ENCODE peak calls at places on chromosomes 2 and 18, in ten cellular contexts. B is adrenal gland, S is activated B cell treated with CpG ODN at 0.5 μM for 24 hours, L is astrocyte, U is mesothelial cell of epicardium, X is breast epithelium, M is osteocyte, N is HCT116, V is glutamatergic neuron, W is endodermal cell. I is an unnamed sample.

GRCh38 chr2:241295326-241296095 is 20.0 kb downstream of the HDLBP start:
- DNase-seq in B (no peak), S (no peak), L (no peak), U (no peak), X (no peak), M (no peak), N (no peak), V (no peak), W (no peak), I (no peak)

GRCh38 chr18:73901589-73901988 is 246.0 kb downstream of the FBXO15 start:
- DNase-seq in B (no peak), S (no peak), L (no peak), U (no peak), X (no peak), M (no peak), N (no peak), V (no peak), W (no peak), I (no peak)

GRCh38 chr18:3347286-3347803 is 85.4 kb downstream of the MYL12B start:
- DNase-seq in B (no peak), S (no peak), L (no peak), U (no peak), X (no peak), M (no peak), N (no peak), V (no peak), W (no peak), I (no peak)

GRCh38 chr2:26968001-26968400 is 2.4 kb upstream of the MAPRE3 start:
- DNase-seq in B (no peak), S (no peak), L (peak), U (no peak), X (no peak), M (no peak), N (no peak), V (no peak), W (no peak), I (no peak)

GRCh38 chr2:38073211-38074005 is 2.5 kb downstream of the CYP1B1 start:
- DNase-seq in B (no peak), S (no peak), L (no peak), U (no peak), X (no peak), M (no peak), N (no peak), V (no peak), W (peak), I (no peak)

GRCh38 chr18:27844416-27844792 is 332.5 kb downstream of the CDH2 start:
- DNase-seq in B (no peak), S (no peak), L (peak), U (no peak), X (no peak), M (no peak), N (no peak), V (no peak), W (no peak), I (no peak)

GRCh38 chr18:23881778-23882177 is 132.8 kb upstream of the TTC39C start:
- DNase-seq in B (no peak), S (no peak), L (no peak), U (no peak), X (no peak), M (no peak), N (no peak), V (no peak), W (no peak), I (no peak)

GRCh38 chr2:105455488-105455991 is 56.7 kb upstream of the FHL2 start:
- DNase-seq in B (peak), S (no peak), L (peak), U (no peak), X (peak), M (peak), N (peak), V (no peak), W (no peak), I (no peak)

GRCh38 chr2:239271471-239272255 is 129.2 kb downstream of the HDAC4 start:
- DNase-seq in B (peak), S (no peak), L (no peak), U (no peak), X (no peak), M (no peak), N (no peak), V (no peak), W (no peak), I (peak)

GRCh38 chr2:43123981-43124666 is 102.3 kb downstream of the ZFP36L2 start:
- DNase-seq in B (no peak), S (no peak), L (no peak), U (no peak), X (no peak), M (no peak), N (no peak), V (no peak), W (peak), I (no peak)

DNA sequence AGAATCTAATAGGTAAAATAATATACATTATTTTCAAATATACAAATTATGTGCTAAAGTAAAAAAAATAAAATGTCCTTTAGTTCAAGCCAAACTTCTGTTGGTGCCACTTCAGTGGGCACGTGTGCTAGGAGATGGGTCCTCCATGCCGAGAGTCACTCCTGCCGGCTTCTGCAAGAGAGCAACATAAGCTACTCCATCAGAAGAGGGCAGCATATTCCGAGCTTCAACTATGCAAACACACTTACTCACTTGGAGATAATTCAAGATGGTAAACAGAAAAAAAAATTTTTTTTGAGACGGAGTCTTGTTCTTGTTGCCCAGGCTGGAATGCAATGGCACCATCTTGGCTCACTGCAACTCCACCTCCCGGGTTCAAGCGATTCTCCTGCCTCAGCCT is 24.4 kb downstream of the CNOT11 start:
- DNase-seq in B (no peak), S (no peak), L (peak), U (no peak), X (no peak), M (no peak), N (no peak), V (no peak), W (no peak), I (no peak)
- TF ChIP-seq CTCF in B (no peak), S (no peak), L (no peak), U (no peak), X (no peak), M (no peak), N (no peak), V (no peak), W (peak), I (no peak)

GRCh38 chr2:83874712-83875430 is 584.2 kb downstream of the SUCLG1 start:
- DNase-seq in B (no peak), S (no peak), L (no peak), U (no peak), X (no peak), M (no peak), N (no peak), V (no peak), W (peak), I (no peak)
- TF ChIP-seq CTCF in B (no peak), S (no peak), L (no peak), U (no peak), X (no peak), M (no peak), N (no peak), V (no peak), W (peak), I (no peak)

GRCh38 chr2:205868773-205869333 is 186.6 kb downstream of the NRP2 start:
- DNase-seq in B (no peak), S (no peak), L (peak), U (no peak), X (no peak), M (no peak), N (no peak), V (no peak), W (no peak), I (no peak)

GRCh38 chr2:205868054-205868453 is 185.8 kb downstream of the NRP2 start:
- DNase-seq in B (no peak), S (no peak), L (no peak), U (no peak), X (no peak), M (no peak), N (no peak), V (no peak), W (no peak), I (no peak)

GRCh38 chr2:205872716-205873115 is 190.4 kb downstream of the NRP2 start:
- DNase-seq in B (no peak), S (no peak), L (no peak), U (no peak), X (no peak), M (no peak), N (no peak), V (no peak), W (no peak), I (no peak)

GRCh38 chr2:205867371-205867770 is 185.1 kb downstream of the NRP2 start:
- DNase-seq in B (no peak), S (no peak), L (no peak), U (no peak), X (no peak), M (no peak), N (no peak), V (no peak), W (no peak), I (no peak)

GRCh38 chr2:205869439-205869838 is 187.1 kb downstream of the NRP2 start:
- DNase-seq in B (no peak), S (no peak), L (no peak), U (no peak), X (no peak), M (no peak), N (no peak), V (no peak), W (no peak), I (no peak)
- TF ChIP-seq CTCF in B (no peak), S (no peak), L (no peak), U (no peak), X (no peak), M (no peak), N (no peak), V (no peak), W (no peak), I (no peak)

DNA sequence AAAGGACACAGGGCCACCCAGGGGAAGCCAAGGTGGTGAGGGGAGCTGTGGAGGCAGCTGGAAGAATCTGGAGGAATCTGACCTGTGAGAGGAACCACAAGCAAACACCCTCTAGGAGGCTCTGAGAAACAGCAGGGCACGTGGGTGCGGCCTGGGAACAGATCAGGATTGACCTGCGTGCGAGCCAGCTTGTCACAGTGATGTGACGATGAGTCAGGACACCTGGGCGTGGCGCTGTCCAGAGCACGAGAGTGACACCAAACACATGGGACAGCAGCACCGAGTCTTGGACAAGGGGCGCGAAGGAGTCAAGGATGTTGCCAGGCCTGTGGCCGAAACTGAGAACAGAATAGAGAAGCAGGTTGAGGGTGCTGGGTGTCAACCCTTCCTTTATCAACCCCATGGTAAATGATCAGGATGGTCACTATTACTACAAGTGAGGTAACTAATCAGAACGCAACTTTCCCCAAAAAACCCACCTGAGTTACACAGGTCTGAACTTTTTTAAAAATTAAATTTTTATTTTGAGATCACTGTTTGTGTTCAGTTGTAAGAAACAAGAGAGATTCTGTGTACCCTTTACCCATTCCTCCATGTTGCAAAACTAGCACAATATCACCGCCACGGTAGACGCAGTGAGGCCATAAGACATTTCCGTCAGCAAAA is 637 bp upstream of the SFT2D3 start:
- DNase-seq in B (peak), S (peak), L (no peak), U (no peak), X (peak), M (no peak), N (peak), V (peak), W (peak), I (peak)
- TF ChIP-seq CTCF in B (no peak), S (no peak), L (no peak), U (no peak), X (no peak), M (no peak), N (no peak), V (no peak), W (no peak), I (no peak)

GRCh38 chr2:71155846-71156245 is 25.4 kb downstream of the MPHOSPH10 start:
- DNase-seq in B (no peak), S (no peak), L (no peak), U (no peak), X (no peak), M (no peak), N (no peak), V (no peak), W (no peak), I (no peak)

GRCh38 chr2:71153585-71153984 is 23.2 kb downstream of the MPHOSPH10 start:
- DNase-seq in B (no peak), S (no peak), L (no peak), U (no peak), X (no peak), M (no peak), N (no peak), V (peak), W (no peak), I (no peak)

GRCh38 chr2:71154279-71154678 is 23.8 kb downstream of the MPHOSPH10 start:
- DNase-seq in B (no peak), S (no peak), L (no peak), U (no peak), X (no peak), M (no peak), N (no peak), V (peak), W (no peak), I (no peak)

GRCh38 chr2:71156531-71156930 is 26.1 kb downstream of the MPHOSPH10 start:
- DNase-seq in B (no peak), S (no peak), L (no peak), U (no peak), X (no peak), M (no peak), N (no peak), V (peak), W (no peak), I (no peak)

GRCh38 chr2:71154798-71155197 is 24.4 kb downstream of the MPHOSPH10 start:
- DNase-seq in B (no peak), S (no peak), L (no peak), U (no peak), X (no peak), M (no peak), N (peak), V (peak), W (peak), I (no peak)
- TF ChIP-seq CTCF in B (no peak), S (no peak), L (no peak), U (no peak), X (no peak), M (no peak), N (peak), V (no peak), W (peak), I (no peak)

DNA sequence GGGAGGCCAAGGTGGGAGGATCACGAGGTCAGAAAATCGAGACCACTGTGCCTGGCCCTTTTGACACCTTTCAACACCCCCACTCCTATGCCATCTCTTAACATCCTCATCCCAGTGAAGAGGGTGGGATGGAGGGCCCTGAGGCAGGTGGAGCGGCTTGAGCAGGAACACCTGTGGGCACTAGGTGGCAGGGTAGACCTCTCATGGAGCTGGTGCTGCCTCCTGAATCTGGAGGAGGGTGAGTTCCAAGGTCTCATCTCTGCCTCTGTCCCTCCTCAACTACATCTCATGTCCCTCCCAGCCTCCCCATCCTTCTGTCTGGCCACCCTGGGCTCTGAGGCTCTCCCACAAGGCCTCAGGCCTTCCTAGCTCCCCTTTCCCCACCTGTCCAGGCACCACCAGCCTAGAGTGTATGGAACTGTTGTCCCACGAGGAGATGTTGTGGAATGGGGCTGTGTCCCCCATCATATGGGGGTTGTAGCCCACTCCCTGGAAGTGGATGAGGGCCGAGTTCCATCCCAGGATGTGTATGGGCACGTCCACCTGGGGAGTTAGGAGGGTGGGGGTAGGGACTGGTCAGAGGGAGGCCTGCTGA is 17.0 kb upstream of the CRYBA2 start:
- DNase-seq in B (no peak), S (no peak), L (no peak), U (no peak), X (no peak), M (no peak), N (no peak), V (no peak), W (peak), I (no peak)
- TF ChIP-seq CTCF in B (peak), S (no peak), L (peak), U (peak), X (no peak), M (peak), N (peak), V (no peak), W (peak), I (no peak)

GRCh38 chr18:8084160-8084559 is 517.0 kb downstream of the PTPRM start:
- DNase-seq in B (peak), S (no peak), L (peak), U (no peak), X (no peak), M (no peak), N (peak), V (peak), W (peak), I (no peak)
- TF ChIP-seq CTCF in B (peak), S (no peak), L (peak), U (peak), X (no peak), M (peak), N (peak), V (peak), W (peak), I (no peak)

GRCh38 chr18:63433349-63433866 is 11.1 kb upstream of the VPS4B start:
- DNase-seq in B (no peak), S (no peak), L (no peak), U (no peak), X (no peak), M (no peak), N (no peak), V (no peak), W (no peak), I (no peak)

GRCh38 chr18:63427566-63427965 is 5.3 kb upstream of the VPS4B start:
- DNase-seq in B (no peak), S (no peak), L (no peak), U (no peak), X (no peak), M (no peak), N (peak), V (no peak), W (peak), I (no peak)

GRCh38 chr18:63430526-63430925 is 8.2 kb upstream of the VPS4B start:
- DNase-seq in B (no peak), S (no peak), L (no peak), U (no peak), X (no peak), M (no peak), N (no peak), V (no peak), W (no peak), I (no peak)

DNA sequence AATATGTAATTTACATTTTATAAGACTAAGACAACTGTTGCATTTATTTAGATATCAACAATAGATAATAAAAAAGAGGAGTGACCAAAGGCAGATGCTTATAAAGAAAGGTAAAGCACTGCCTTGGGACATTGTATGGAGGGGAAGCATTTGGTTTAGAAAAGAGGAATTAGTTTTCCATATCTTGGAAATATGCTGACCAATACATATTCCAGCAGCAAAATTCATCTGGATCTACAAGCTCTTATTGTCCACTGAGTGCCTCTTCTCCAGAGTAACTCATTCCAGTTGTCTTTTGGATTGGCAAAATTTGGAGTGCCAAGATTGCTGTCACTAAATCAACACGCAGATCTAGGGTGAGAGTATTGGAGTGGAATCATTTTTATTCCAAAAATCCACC is 8.9 kb upstream of the VPS4B start:
- DNase-seq in B (no peak), S (no peak), L (no peak), U (no peak), X (no peak), M (no peak), N (no peak), V (no peak), W (no peak), I (no peak)
- TF ChIP-seq CTCF in B (no peak), S (no peak), L (no peak), U (no peak), X (no peak), M (no peak), N (no peak), V (no peak), W (no peak), I (no peak)

GRCh38 chr2:172234716-172235661 is 132.3 kb upstream of the DLX2 start:
- DNase-seq in B (no peak), S (no peak), L (no peak), U (no peak), X (no peak), M (no peak), N (no peak), V (peak), W (peak), I (no peak)
- TF ChIP-seq CTCF in B (no peak), S (no peak), L (no peak), U (no peak), X (no peak), M (no peak), N (no peak), V (no peak), W (no peak), I (no peak)

GRCh38 chr2:17309186-17309585 is 209.1 kb downstream of the RAD51AP2 start:
- DNase-seq in B (no peak), S (no peak), L (no peak), U (no peak), X (no peak), M (no peak), N (no peak), V (no peak), W (no peak), I (no peak)

GRCh38 chr2:17309741-17310339 is 208.4 kb downstream of the RAD51AP2 start:
- DNase-seq in B (peak), S (no peak), L (peak), U (no peak), X (no peak), M (no peak), N (peak), V (peak), W (peak), I (no peak)

GRCh38 chr2:17306219-17306618 is 212.0 kb downstream of the RAD51AP2 start:
- DNase-seq in B (no peak), S (no peak), L (no peak), U (no peak), X (no peak), M (no peak), N (no peak), V (no peak), W (no peak), I (no peak)

GRCh38 chr2:17303496-17303895 is 214.7 kb downstream of the RAD51AP2 start:
- DNase-seq in B (no peak), S (no peak), L (no peak), U (no peak), X (no peak), M (no peak), N (no peak), V (no peak), W (no peak), I (no peak)

GRCh38 chr2:17306706-17307105 is 211.5 kb downstream of the RAD51AP2 start:
- DNase-seq in B (no peak), S (no peak), L (no peak), U (no peak), X (no peak), M (no peak), N (no peak), V (no peak), W (no peak), I (no peak)
- TF ChIP-seq CTCF in B (no peak), S (no peak), L (no peak), U (no peak), X (no peak), M (no peak), N (no peak), V (no peak), W (no peak), I (no peak)